ENCODE peak calls at places on chromosomes 7 and 10, in five cellular contexts. Q, F, A, L and U are unnamed samples.

GRCh38 chr10:128632694-128633093 is 506.5 kb upstream of the MKI67 start:
- DNase-seq in Q (no peak), F (no peak), A (no peak), L (no peak), U (no peak)

GRCh38 chr7:82049442-82049841 is 279.6 kb upstream of the HGF start:
- DNase-seq in Q (no peak), F (no peak), A (no peak), L (no peak), U (no peak)

GRCh38 chr7:24456526-24457214 is 116.6 kb upstream of the PALS2 start:
- DNase-seq in Q (no peak), F (peak; percentile 69), A (no peak), L (no peak), U (no peak)

GRCh38 chr10:22335204-22335956 is 9.9 kb upstream of the SPAG6 start:
- DNase-seq in Q (peak; percentile 35), F (peak; percentile 81), A (peak; percentile 37), L (peak; percentile 39), U (peak; percentile 90)

GRCh38 chr10:97450828-97451227 is 4.9 kb downstream of the ZDHHC16 start:
- DNase-seq in Q (no peak), F (no peak), A (no peak), L (no peak), U (no peak)

GRCh38 chr10:90417056-90417455 is 440.8 kb downstream of the HTR7 start:
- DNase-seq in Q (no peak), F (no peak), A (no peak), L (no peak), U (no peak)

GRCh38 chr10:3255086-3255485 is 82.5 kb upstream of the PITRM1 start:
- DNase-seq in Q (no peak), F (peak; percentile 43), A (no peak), L (no peak), U (no peak)

GRCh38 chr10:104809288-104810090 is 168.4 kb downstream of the SORCS3 start:
- DNase-seq in Q (no peak), F (no peak), A (no peak), L (no peak), U (no peak)

GRCh38 chr7:154497751-154498150 is 445.6 kb downstream of the DPP6 start:
- DNase-seq in Q (no peak), F (no peak), A (no peak), L (no peak), U (no peak)

GRCh38 chr7:3029138-3029537 is 14.5 kb downstream of the CARD11 start:
- DNase-seq in Q (no peak), F (no peak), A (no peak), L (no peak), U (no peak)

GRCh38 chr10:869171-869570 is 62.3 kb downstream of the LARP4B start:
- DNase-seq in Q (no peak), F (no peak), A (no peak), L (no peak), U (no peak)

GRCh38 chr7:141262101-141262819 is 188.4 kb downstream of the TMEM178B start:
- DNase-seq in Q (no peak), F (no peak), A (no peak), L (no peak), U (no peak)

GRCh38 chr10:13321576-13321975 is 21.7 kb upstream of the PHYH start:
- DNase-seq in Q (no peak), F (no peak), A (no peak), L (no peak), U (no peak)

GRCh38 chr10:117431160-117431559 is 55.9 kb upstream of the PDZD8 start:
- DNase-seq in Q (no peak), F (no peak), A (no peak), L (no peak), U (no peak)

GRCh38 chr10:69348824-69349541 is 67.7 kb downstream of the TACR2 start:
- DNase-seq in Q (peak; percentile 59), F (no peak), A (no peak), L (peak; percentile 81), U (no peak)

GRCh38 chr10:122374859-122375721 is 582 bp downstream of the PLEKHA1 start:
- DNase-seq in Q (peak; percentile 51), F (peak; percentile 80), A (peak; percentile 55), L (peak; percentile 50), U (peak; percentile 92)

GRCh38 chr7:22402250-22402649 is 45.3 kb upstream of the RAPGEF5 start:
- DNase-seq in Q (no peak), F (no peak), A (no peak), L (no peak), U (no peak)

GRCh38 chr10:58952747-58953466 is 223.5 kb upstream of the PHYHIPL start:
- DNase-seq in Q (peak; percentile 44), F (peak; percentile 78), A (peak; percentile 55), L (peak; percentile 70), U (no peak)

GRCh38 chr7:7181519-7182155 is 707 bp upstream of the C1GALT1 start:
- DNase-seq in Q (peak; percentile 15), F (peak; percentile 83), A (peak; percentile 36), L (peak; percentile 38), U (peak; percentile 81)

GRCh38 chr7:142328006-142328405 is 70.1 kb upstream of the PRSS58 start:
- DNase-seq in Q (no peak), F (no peak), A (no peak), L (no peak), U (no peak)

GRCh38 chr10:90462761-90463160 is 395.1 kb downstream of the HTR7 start:
- DNase-seq in Q (no peak), F (no peak), A (no peak), L (no peak), U (no peak)

GRCh38 chr10:102401735-102402511 is 6.4 kb downstream of the NFKB2 start:
- DNase-seq in Q (no peak), F (no peak), A (no peak), L (no peak), U (no peak)

DNA sequence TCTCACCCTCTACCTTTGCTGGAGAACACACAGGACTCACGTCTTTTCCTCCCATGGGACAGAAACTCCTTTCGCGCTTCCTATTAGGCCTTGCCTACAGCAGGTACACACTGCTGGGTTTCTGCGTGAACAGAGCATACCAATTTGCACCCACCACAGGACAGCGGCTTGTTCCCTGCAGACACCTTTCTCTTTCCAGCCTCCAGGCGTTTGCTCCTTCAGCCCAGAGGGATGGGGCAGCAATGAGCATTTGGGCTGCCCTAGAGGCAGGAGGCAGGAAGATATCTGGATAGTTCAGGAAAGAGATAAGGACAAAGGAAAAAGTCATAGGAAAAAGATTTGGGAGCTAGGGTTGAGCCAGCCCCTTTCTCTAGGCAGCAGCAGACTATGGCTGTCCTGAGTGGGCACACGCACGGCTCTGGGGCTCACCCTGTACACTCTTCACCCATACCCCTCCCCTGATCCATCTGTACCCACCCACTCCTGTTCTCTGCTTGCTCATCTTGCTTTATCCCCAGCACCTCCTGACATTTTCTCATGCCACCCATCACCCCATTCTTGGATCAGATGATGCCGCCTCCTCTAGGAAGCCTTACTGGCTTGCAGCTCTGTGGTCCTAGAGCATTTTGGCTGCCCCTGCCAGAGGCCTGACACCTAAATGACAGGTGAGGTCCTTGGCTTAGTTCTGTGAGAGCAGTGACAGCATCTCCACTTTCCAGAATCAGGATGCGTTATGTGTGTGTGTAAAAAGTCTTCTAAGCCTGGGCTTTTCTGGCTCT is 40.7 kb upstream of the SPDYE3 start:
- DNase-seq in Q (no peak), F (no peak), A (no peak), L (no peak), U (no peak)
- H3K4me1 ChIP-seq in Q (no peaks in the 10 kb centered on the region), F (no peaks in the 10 kb centered on the region), A (peaks cover 7% of the 10 kb centered on the region), L (peaks cover 8% of the 10 kb centered on the region), U (peaks cover 27% of the 10 kb centered on the region)

DNA sequence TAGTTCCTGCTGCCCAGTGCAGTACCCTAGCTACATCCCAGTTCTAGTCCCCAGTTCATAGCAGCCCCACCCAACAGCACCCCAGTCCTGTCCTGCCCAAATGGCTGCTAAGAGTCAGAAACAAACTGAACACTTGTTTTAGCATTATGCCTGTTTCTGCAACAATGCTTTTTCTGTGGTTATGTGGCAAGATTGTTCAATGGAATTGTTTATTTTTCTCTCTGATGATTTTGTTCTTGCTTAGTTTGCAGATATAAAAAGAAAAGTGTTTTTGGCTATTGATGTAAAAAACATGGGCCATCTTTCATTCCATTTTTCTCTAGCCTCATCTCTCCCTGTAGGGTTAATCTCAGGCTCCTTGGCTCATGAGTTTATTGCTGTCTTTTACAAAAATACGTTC is 42.5 kb downstream of the LRRC4 start:
- DNase-seq in Q (no peak), F (no peak), A (no peak), L (no peak), U (no peak)
- H3K4me1 ChIP-seq in Q (no peaks in the 10 kb centered on the region), F (no peaks in the 10 kb centered on the region), A (peaks cover 28% of the 10 kb centered on the region), L (peaks cover 3% of the 10 kb centered on the region), U (no peaks in the 10 kb centered on the region)

GRCh38 chr7:28776463-28777157 is 181.5 kb downstream of the TRIL start:
- DNase-seq in Q (no peak), F (no peak), A (no peak), L (no peak), U (no peak)
- H3K4me1 ChIP-seq in Q (no peaks in the 10 kb centered on the region), F (no peaks in the 10 kb centered on the region), A (no peaks in the 10 kb centered on the region), L (peaks cover 9% of the 10 kb centered on the region), U (no peaks in the 10 kb centered on the region)

GRCh38 chr7:130908345-130909160 is 174.5 kb upstream of the KLF14 start:
- DNase-seq in Q (no peak), F (peak; percentile 48), A (no peak), L (no peak), U (no peak)

GRCh38 chr7:130906575-130906974 is 172.6 kb upstream of the KLF14 start:
- DNase-seq in Q (no peak), F (no peak), A (no peak), L (no peak), U (no peak)

GRCh38 chr7:130909881-130910672 is 176.1 kb upstream of the KLF14 start:
- DNase-seq in Q (no peak), F (no peak), A (no peak), L (no peak), U (no peak)

GRCh38 chr7:130909161-130909836 is 175.3 kb upstream of the KLF14 start:
- DNase-seq in Q (no peak), F (peak; percentile 47), A (no peak), L (no peak), U (no peak)

GRCh38 chr7:130907439-130907838 is 173.4 kb upstream of the KLF14 start:
- DNase-seq in Q (no peak), F (no peak), A (no peak), L (no peak), U (no peak)
- H3K4me1 ChIP-seq in Q (peaks cover 11% of the 10 kb centered on the region), F (no peaks in the 10 kb centered on the region), A (no peaks in the 10 kb centered on the region), L (peaks cover 61% of the 10 kb centered on the region), U (peaks cover 38% of the 10 kb centered on the region)

GRCh38 chr10:125102821-125103220 is 57.5 kb downstream of the CTBP2 start:
- DNase-seq in Q (no peak), F (peak; percentile 58), A (no peak), L (no peak), U (peak; percentile 56)

GRCh38 chr10:125102216-125102615 is 58.1 kb downstream of the CTBP2 start:
- DNase-seq in Q (no peak), F (peak; percentile 49), A (no peak), L (no peak), U (peak; percentile 74)

GRCh38 chr10:125103466-125104377 is 56.6 kb downstream of the CTBP2 start:
- DNase-seq in Q (no peak), F (peak; percentile 37), A (no peak), L (no peak), U (peak; percentile 48)

GRCh38 chr10:125101049-125101448 is 59.3 kb downstream of the CTBP2 start:
- DNase-seq in Q (no peak), F (no peak), A (no peak), L (no peak), U (no peak)

GRCh38 chr10:125101581-125101980 is 58.8 kb downstream of the CTBP2 start:
- DNase-seq in Q (no peak), F (peak; percentile 11), A (no peak), L (no peak), U (no peak)
- H3K4me1 ChIP-seq in Q (peaks cover 9% of the 10 kb centered on the region), F (no peaks in the 10 kb centered on the region), A (peaks cover 3% of the 10 kb centered on the region), L (peaks cover 37% of the 10 kb centered on the region), U (peaks cover 53% of the 10 kb centered on the region)